ENCODE peak calls at places on chromosome 4, in five cellular contexts. One of them, this sample, is unnamed.
A peak's percentile ranks its signal among the peaks of the same experiment; 100 is the strongest.

GRCh38 chr4:85748654-85749053 is 273.7 kb downstream of the ARHGAP24 start:
- DNase-seq in tibial nerve: no peak
- DNase-seq in ovary: no peak
- DNase-seq in HepG2: no peak
- DNase-seq in A549: no peak
- DNase-seq in this sample: no peak

GRCh38 chr4:16608123-16608522 is 290.3 kb downstream of the LDB2 start:
- DNase-seq in tibial nerve: no peak
- DNase-seq in HepG2: no peak
- DNase-seq in ovary: no peak
- DNase-seq in A549: no peak
- DNase-seq in this sample: no peak

GRCh38 chr4:26131711-26132110 is 189.1 kb upstream of the RBPJ start:
- DNase-seq in HepG2: no peak
- DNase-seq in tibial nerve: no peak
- DNase-seq in A549: no peak
- DNase-seq in ovary: no peak
- DNase-seq in this sample: no peak

GRCh38 chr4:48801016-48801715 is 21.1 kb upstream of the FRYL start:
- DNase-seq in A549: no peak
- DNase-seq in HepG2: no peak
- DNase-seq in tibial nerve: no peak
- DNase-seq in ovary: no peak
- DNase-seq in this sample: no peak

GRCh38 chr4:7971159-7971631 is 31.5 kb upstream of the AFAP1 start:
- DNase-seq in A549: no peak
- DNase-seq in tibial nerve: no peak
- DNase-seq in HepG2: no peak
- DNase-seq in ovary: no peak
- DNase-seq in this sample: no peak

GRCh38 chr4:155667538-155668511 is 1.2 kb downstream of the GUCY1A1 start:
- DNase-seq in tibial nerve: no peak
- DNase-seq in A549: no peak
- DNase-seq in HepG2: no peak
- DNase-seq in ovary: peak; percentile 30
- DNase-seq in this sample: no peak

GRCh38 chr4:23811045-23811620 is 78.7 kb downstream of the PPARGC1A start:
- DNase-seq in tibial nerve: no peak
- DNase-seq in A549: no peak
- DNase-seq in ovary: no peak
- DNase-seq in HepG2: no peak
- DNase-seq in this sample: no peak

GRCh38 chr4:26583865-26584652 is at the start of gene TBC1D19:
- DNase-seq in HepG2: peak; percentile 70
- DNase-seq in A549: peak; percentile 72
- DNase-seq in ovary: peak; percentile 88
- DNase-seq in tibial nerve: peak; percentile 75
- DNase-seq in this sample: peak; percentile 91

GRCh38 chr4:181688416-181688815 is 554.8 kb upstream of the TENM3 start:
- DNase-seq in ovary: no peak
- DNase-seq in tibial nerve: no peak
- DNase-seq in HepG2: no peak
- DNase-seq in A549: no peak
- DNase-seq in this sample: no peak

GRCh38 chr4:20248155-20248558 is 3.5 kb upstream of the SLIT2 start:
- DNase-seq in A549: no peak
- DNase-seq in HepG2: peak; percentile 1
- DNase-seq in tibial nerve: peak; percentile 12
- DNase-seq in ovary: no peak
- DNase-seq in this sample: no peak

GRCh38 chr4:118099106-118099505 is 64.8 kb downstream of the NDST3 start:
- DNase-seq in ovary: no peak
- DNase-seq in tibial nerve: no peak
- DNase-seq in HepG2: no peak
- DNase-seq in A549: no peak
- DNase-seq in this sample: no peak

GRCh38 chr4:1297456-1298325 is 8.0 kb downstream of the MAEA start:
- DNase-seq in tibial nerve: no peak
- DNase-seq in HepG2: no peak
- DNase-seq in ovary: no peak
- DNase-seq in A549: no peak
- DNase-seq in this sample: no peak

GRCh38 chr4:2286904-2287593 is 25.1 kb upstream of the MXD4 start:
- DNase-seq in ovary: no peak
- DNase-seq in HepG2: no peak
- DNase-seq in tibial nerve: no peak
- DNase-seq in A549: no peak
- DNase-seq in this sample: no peak

GRCh38 chr4:148329751-148330150 is 112.5 kb downstream of the NR3C2 start:
- DNase-seq in tibial nerve: no peak
- DNase-seq in ovary: no peak
- DNase-seq in HepG2: no peak
- DNase-seq in A549: no peak
- DNase-seq in this sample: no peak

GRCh38 chr4:2058264-2059033 is 678 bp upstream of the NAT8L start:
- DNase-seq in A549: peak; percentile 49
- DNase-seq in HepG2: no peak
- DNase-seq in tibial nerve: no peak
- DNase-seq in ovary: peak; percentile 30
- DNase-seq in this sample: no peak

GRCh38 chr4:7158991-7159390 is 33.3 kb upstream of the SORCS2 start:
- DNase-seq in A549: no peak
- DNase-seq in HepG2: no peak
- DNase-seq in tibial nerve: no peak
- DNase-seq in ovary: peak; percentile 16
- DNase-seq in this sample: no peak

GRCh38 chr4:16253127-16253960 is 27.1 kb upstream of the TAPT1 start:
- DNase-seq in A549: peak; percentile 10
- DNase-seq in tibial nerve: no peak
- DNase-seq in HepG2: peak; percentile 71
- DNase-seq in ovary: no peak
- DNase-seq in this sample: no peak

GRCh38 chr4:168269879-168270278 is 48.7 kb downstream of the DDX60 start:
- DNase-seq in HepG2: no peak
- DNase-seq in A549: no peak
- DNase-seq in tibial nerve: no peak
- DNase-seq in ovary: no peak
- DNase-seq in this sample: no peak

GRCh38 chr4:84870398-84871163 is 95.9 kb downstream of the WDFY3 start:
- DNase-seq in HepG2: peak; percentile 9
- DNase-seq in A549: peak; percentile 9
- DNase-seq in tibial nerve: no peak
- DNase-seq in ovary: no peak
- DNase-seq in this sample: no peak

GRCh38 chr4:55069248-55069647 is 56.1 kb downstream of the KDR start:
- DNase-seq in ovary: no peak
- DNase-seq in A549: no peak
- DNase-seq in tibial nerve: no peak
- DNase-seq in HepG2: no peak
- DNase-seq in this sample: no peak

GRCh38 chr4:174255790-174256189 is 27.7 kb downstream of the FBXO8 start:
- DNase-seq in HepG2: no peak
- DNase-seq in tibial nerve: no peak
- DNase-seq in ovary: no peak
- DNase-seq in A549: no peak
- DNase-seq in this sample: no peak

GRCh38 chr4:25258980-25259578 is 25.2 kb downstream of the PI4K2B start:
- DNase-seq in ovary: no peak
- DNase-seq in A549: no peak
- DNase-seq in tibial nerve: no peak
- DNase-seq in HepG2: no peak
- DNase-seq in this sample: no peak

GRCh38 chr4:384311-385010 is 46.8 kb downstream of the ZNF141 start:
- DNase-seq in HepG2: no peak
- DNase-seq in A549: no peak
- DNase-seq in ovary: no peak
- DNase-seq in tibial nerve: no peak
- DNase-seq in this sample: no peak

GRCh38 chr4:118751634-118752293 is 66.6 kb downstream of the METTL14 start:
- DNase-seq in tibial nerve: no peak
- DNase-seq in HepG2: no peak
- DNase-seq in ovary: no peak
- DNase-seq in A549: no peak
- DNase-seq in this sample: no peak

GRCh38 chr4:118398226-118399090 is 45.7 kb upstream of the PRSS12 start:
- DNase-seq in tibial nerve: no peak
- DNase-seq in A549: no peak
- DNase-seq in ovary: no peak
- DNase-seq in HepG2: no peak
- DNase-seq in this sample: no peak

GRCh38 chr4:171644430-171645057 is 168.7 kb upstream of the GALNTL6 start:
- DNase-seq in HepG2: no peak
- DNase-seq in A549: no peak
- DNase-seq in tibial nerve: no peak
- DNase-seq in ovary: no peak
- DNase-seq in this sample: no peak

GRCh38 chr4:24988776-24989175 is 42.0 kb downstream of the LGI2 start:
- DNase-seq in tibial nerve: no peak
- DNase-seq in ovary: no peak
- DNase-seq in A549: peak; percentile 16
- DNase-seq in HepG2: peak; percentile 13
- DNase-seq in this sample: no peak

GRCh38 chr4:105414316-105414715 is 59.5 kb downstream of the PPA2 start:
- DNase-seq in A549: no peak
- DNase-seq in ovary: peak; percentile 9
- DNase-seq in tibial nerve: no peak
- DNase-seq in HepG2: no peak
- DNase-seq in this sample: no peak

GRCh38 chr4:55356991-55357461 is 11.0 kb downstream of the SRD5A3 start:
- DNase-seq in A549: no peak
- DNase-seq in ovary: no peak
- DNase-seq in tibial nerve: no peak
- DNase-seq in HepG2: peak; percentile 42
- DNase-seq in this sample: no peak

GRCh38 chr4:60744767-60745166 is 455.4 kb upstream of the ADGRL3 start:
- DNase-seq in tibial nerve: no peak
- DNase-seq in ovary: no peak
- DNase-seq in HepG2: no peak
- DNase-seq in A549: no peak
- DNase-seq in this sample: no peak

GRCh38 chr4:21765810-21766407 is 182.7 kb downstream of the KCNIP4 start:
- DNase-seq in tibial nerve: peak; percentile 32
- DNase-seq in ovary: peak; percentile 21
- DNase-seq in HepG2: peak; percentile 25
- DNase-seq in A549: peak; percentile 2
- DNase-seq in this sample: peak; percentile 34

GRCh38 chr4:76705497-76705896 is 192.4 kb downstream of the SOWAHB start:
- DNase-seq in A549: no peak
- DNase-seq in HepG2: no peak
- DNase-seq in tibial nerve: no peak
- DNase-seq in ovary: no peak
- DNase-seq in this sample: no peak

GRCh38 chr4:76708986-76709385 is 189.0 kb downstream of the SOWAHB start:
- DNase-seq in ovary: no peak
- DNase-seq in tibial nerve: no peak
- DNase-seq in HepG2: no peak
- DNase-seq in A549: no peak
- DNase-seq in this sample: no peak

GRCh38 chr4:76712564-76712963 is 185.4 kb downstream of the SOWAHB start:
- DNase-seq in tibial nerve: no peak
- DNase-seq in A549: no peak
- DNase-seq in ovary: no peak
- DNase-seq in HepG2: no peak
- DNase-seq in this sample: no peak

GRCh38 chr4:76706581-76706980 is 191.4 kb downstream of the SOWAHB start:
- DNase-seq in A549: no peak
- DNase-seq in tibial nerve: no peak
- DNase-seq in HepG2: peak; percentile 17
- DNase-seq in ovary: no peak
- DNase-seq in this sample: no peak

GRCh38 chr4:76709454-76709853 is 188.5 kb downstream of the SOWAHB start:
- DNase-seq in ovary: no peak
- DNase-seq in A549: no peak
- DNase-seq in tibial nerve: no peak
- DNase-seq in HepG2: no peak
- DNase-seq in this sample: no peak
- H3K27ac ChIP-seq in ovary: no peak overlapping the region
- H3K27ac ChIP-seq in A549: peak overlapping the region; percentile 16
- H3K27ac ChIP-seq in tibial nerve: peak overlapping the region; percentile 81
- H3K27ac ChIP-seq in HepG2: no peak overlapping the region
- H3K27ac ChIP-seq in this sample: peak overlapping the region; percentile 85

GRCh38 chr4:172962564-172963353 is 205.9 kb upstream of the GALNT7 start:
- DNase-seq in HepG2: no peak
- DNase-seq in tibial nerve: no peak
- DNase-seq in ovary: no peak
- DNase-seq in A549: peak; percentile 13
- DNase-seq in this sample: peak; percentile 68
- TF ChIP-seq EP300 in HepG2: no peak
- TF ChIP-seq EP300 in tibial nerve: no peak
- TF ChIP-seq EP300 in ovary: no peak
- TF ChIP-seq EP300 in A549: peak; percentile 56
- TF ChIP-seq EP300 in this sample: peak; percentile 71

DNA sequence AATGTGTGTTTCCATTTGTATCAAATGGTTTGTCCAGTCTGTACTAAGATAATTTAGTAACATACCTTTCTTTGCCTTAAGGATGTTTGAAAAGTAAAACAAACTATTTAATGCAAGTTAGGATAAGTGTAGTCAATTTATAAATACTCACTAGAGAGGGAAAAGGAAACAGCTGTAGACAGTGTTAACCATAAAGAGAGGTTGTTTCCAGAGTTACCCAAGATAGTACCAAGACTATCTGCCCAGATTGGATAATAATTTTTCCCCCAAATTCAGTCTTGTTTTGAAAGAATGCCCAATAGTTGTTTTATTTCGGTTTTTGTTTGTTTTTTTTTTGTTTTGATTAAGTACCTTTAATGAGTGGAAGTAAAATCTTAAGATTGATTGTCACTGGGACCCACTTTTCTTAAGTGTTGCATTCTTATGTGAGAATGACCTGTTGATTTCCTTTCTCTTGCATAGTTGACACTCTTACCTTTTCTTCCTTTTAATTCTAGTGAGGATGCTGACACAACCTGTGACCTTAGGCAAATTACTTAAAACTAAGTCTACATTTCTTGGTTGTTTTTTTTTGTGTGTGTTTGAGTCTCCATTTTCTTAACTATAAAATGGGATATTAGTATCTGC is 12.8 kb downstream of the AFF1 start:
- DNase-seq in ovary: no peak
- DNase-seq in tibial nerve: no peak
- DNase-seq in A549: no peak
- DNase-seq in HepG2: no peak
- DNase-seq in this sample: no peak
- H3K27ac ChIP-seq in ovary: no peak overlapping the region
- H3K27ac ChIP-seq in tibial nerve: no peak overlapping the region
- H3K27ac ChIP-seq in A549: no peak overlapping the region
- H3K27ac ChIP-seq in HepG2: no peak overlapping the region
- H3K27ac ChIP-seq in this sample: no peak overlapping the region

DNA sequence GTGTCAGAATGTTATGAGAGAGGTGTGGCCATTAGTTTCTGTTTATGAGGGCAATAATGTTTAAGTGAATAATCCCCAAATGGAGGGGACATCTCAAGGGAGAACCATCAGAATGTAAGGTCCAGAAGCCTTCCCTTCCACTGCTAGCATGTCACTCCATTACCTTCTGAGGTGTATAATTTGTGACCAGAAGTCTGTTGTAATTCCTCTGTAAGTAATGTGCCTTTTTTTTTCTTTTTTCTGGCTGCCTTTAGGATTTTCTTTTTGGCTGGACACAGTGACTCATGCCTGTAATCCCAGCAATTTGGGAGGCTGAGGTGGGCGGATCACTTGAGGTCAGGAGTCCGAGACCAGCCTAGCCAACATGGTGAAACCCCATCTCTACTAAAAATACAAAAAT is 10.8 kb upstream of the COPS4 start:
- DNase-seq in HepG2: no peak
- DNase-seq in tibial nerve: no peak
- DNase-seq in A549: no peak
- DNase-seq in ovary: no peak
- DNase-seq in this sample: no peak
- TF ChIP-seq EP300 in HepG2: no peak
- TF ChIP-seq EP300 in tibial nerve: no peak
- TF ChIP-seq EP300 in A549: no peak
- TF ChIP-seq EP300 in ovary: no peak
- TF ChIP-seq EP300 in this sample: no peak

This sample was measured in stomach.